ENCODE peak calls at places on chromosomes 16 and 17, in eight cellular contexts. E is RWPE1; D is AG04450; A is CD4-positive, alpha-beta T cell; R is progenitor cell of endocrine pancreas; N is sigmoid colon; P is CD8-positive, alpha-beta T cell; U is HFFc6. B is an unnamed sample.

GRCh38 chr16:7177875-7178274 is 154.8 kb upstream of the RBFOX1 start:
- DNase-seq in E (no peak), D (no peak), A (no peak), R (no peak), N (no peak), P (no peak), U (no peak), B (no peak)

GRCh38 chr17:77100009-77100408 is 40.8 kb upstream of the SEC14L1 start:
- DNase-seq in E (no peak), D (no peak), A (no peak), R (no peak), N (peak), P (no peak), U (no peak), B (peak)

GRCh38 chr16:28537076-28537475 is 1.7 kb downstream of the NUPR1 start:
- DNase-seq in E (peak), D (no peak), A (no peak), R (no peak), N (no peak), P (no peak), U (no peak), B (no peak)

GRCh38 chr16:66064811-66065530 is 301.5 kb upstream of the CDH5 start:
- DNase-seq in E (no peak), D (no peak), A (no peak), R (no peak), N (no peak), P (no peak), U (no peak), B (no peak)

GRCh38 chr16:86517652-86518258 is 7.4 kb downstream of the FOXF1 start:
- DNase-seq in E (peak), D (peak), A (no peak), R (peak), N (peak), P (no peak), U (peak), B (peak)

GRCh38 chr16:15032547-15033308 is 23.1 kb downstream of the NTAN1 start:
- DNase-seq in E (no peak), D (no peak), A (no peak), R (no peak), N (no peak), P (no peak), U (no peak), B (no peak)

GRCh38 chr16:31484491-31485171 is 1.7 kb downstream of the SLC5A2 start:
- DNase-seq in E (no peak), D (no peak), A (no peak), R (no peak), N (no peak), P (no peak), U (no peak), B (peak)

GRCh38 chr16:87278191-87279093 is 38.8 kb downstream of the C16orf95 start:
- DNase-seq in E (peak), D (peak), A (peak), R (peak), N (peak), P (no peak), U (peak), B (peak)

GRCh38 chr16:21949713-21950260 is 3.4 kb upstream of the UQCRC2 start:
- DNase-seq in E (no peak), D (no peak), A (no peak), R (no peak), N (no peak), P (no peak), U (no peak), B (no peak)

GRCh38 chr16:49542391-49542891 is 168.8 kb downstream of the C16orf78 start:
- DNase-seq in E (no peak), D (no peak), A (no peak), R (no peak), N (no peak), P (no peak), U (no peak), B (no peak)

GRCh38 chr17:32912218-32912897 is 15.6 kb upstream of the TMEM98 start:
- DNase-seq in E (no peak), D (peak), A (no peak), R (peak), N (peak), P (no peak), U (peak), B (no peak)

GRCh38 chr17:19644493-19645210 is 3.9 kb upstream of the ALDH3A2 start:
- DNase-seq in E (no peak), D (no peak), A (no peak), R (no peak), N (no peak), P (no peak), U (no peak), B (no peak)

GRCh38 chr16:11155284-11155806 is 100.7 kb downstream of the SOCS1 start:
- DNase-seq in E (no peak), D (peak), A (no peak), R (no peak), N (no peak), P (no peak), U (peak), B (no peak)

GRCh38 chr16:73010150-73010676 is 37.7 kb downstream of the ZFHX3 start:
- DNase-seq in E (no peak), D (no peak), A (no peak), R (no peak), N (peak), P (no peak), U (no peak), B (no peak)

GRCh38 chr17:60473788-60474187 is 51.5 kb downstream of the CHCT1 start:
- DNase-seq in E (no peak), D (no peak), A (no peak), R (no peak), N (no peak), P (no peak), U (no peak), B (no peak)

GRCh38 chr17:35865412-35866355 is 3.0 kb downstream of the HEATR9 start:
- DNase-seq in E (peak), D (no peak), A (no peak), R (no peak), N (no peak), P (no peak), U (peak), B (no peak)

GRCh38 chr17:9538626-9539025 is 37.0 kb downstream of the STX8 start:
- DNase-seq in E (no peak), D (no peak), A (no peak), R (no peak), N (no peak), P (no peak), U (no peak), B (no peak)

GRCh38 chr16:56844056-56844455 is 21.0 kb upstream of the SLC12A3 start:
- DNase-seq in E (no peak), D (no peak), A (no peak), R (no peak), N (no peak), P (no peak), U (no peak), B (no peak)

GRCh38 chr17:82957961-82958491 is 118.2 kb upstream of the ZNF750 start:
- DNase-seq in E (no peak), D (no peak), A (no peak), R (no peak), N (peak), P (no peak), U (no peak), B (no peak)

GRCh38 chr17:81309140-81309858 is 14.2 kb upstream of the SLC38A10 start:
- DNase-seq in E (peak), D (no peak), A (no peak), R (no peak), N (peak), P (peak), U (peak), B (peak)

GRCh38 chr17:63433746-63434591 is 12.1 kb downstream of the CYB561 start:
- DNase-seq in E (peak), D (peak), A (no peak), R (no peak), N (peak), P (no peak), U (peak), B (no peak)

GRCh38 chr16:28494141-28494851 is at the start of gene APOBR:
- DNase-seq in E (no peak), D (no peak), A (peak), R (no peak), N (no peak), P (peak), U (no peak), B (no peak)

DNA sequence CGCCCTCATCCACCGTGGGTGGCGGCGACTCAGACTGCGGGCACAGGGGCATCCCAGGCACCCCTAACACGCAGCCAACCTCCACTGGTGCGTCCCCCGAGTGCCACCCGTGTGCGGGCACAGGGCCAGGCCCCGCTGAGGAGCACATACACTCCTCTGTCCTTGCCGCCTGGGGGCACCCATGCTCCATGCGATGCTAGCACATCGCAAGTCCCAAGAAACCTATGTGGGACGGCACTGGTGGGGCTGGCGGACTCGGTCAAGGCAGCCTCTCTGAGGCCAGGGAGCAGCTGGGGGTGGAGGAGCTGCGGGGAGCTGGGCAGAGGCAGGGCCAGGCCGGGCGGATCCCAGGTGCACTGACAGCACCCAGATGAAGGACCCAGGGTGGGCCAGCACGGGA is 4.0 kb downstream of the ZNF598 start:
- DNase-seq in E (no peak), D (no peak), A (no peak), R (no peak), N (no peak), P (peak), U (no peak), B (no peak)
- TF ChIP-seq CTCF in E (no peak), D (no peak), A (no peak), R (no peak), N (no peak), P (no peak), U (no peak), B (no peak)

GRCh38 chr17:15029469-15029868 is 235.7 kb downstream of the PMP22 start:
- DNase-seq in E (no peak), D (no peak), A (no peak), R (no peak), N (no peak), P (no peak), U (no peak), B (no peak)
- TF ChIP-seq CTCF in E (no peak), D (no peak), A (no peak), R (peak), N (no peak), P (no peak), U (no peak), B (no peak)

DNA sequence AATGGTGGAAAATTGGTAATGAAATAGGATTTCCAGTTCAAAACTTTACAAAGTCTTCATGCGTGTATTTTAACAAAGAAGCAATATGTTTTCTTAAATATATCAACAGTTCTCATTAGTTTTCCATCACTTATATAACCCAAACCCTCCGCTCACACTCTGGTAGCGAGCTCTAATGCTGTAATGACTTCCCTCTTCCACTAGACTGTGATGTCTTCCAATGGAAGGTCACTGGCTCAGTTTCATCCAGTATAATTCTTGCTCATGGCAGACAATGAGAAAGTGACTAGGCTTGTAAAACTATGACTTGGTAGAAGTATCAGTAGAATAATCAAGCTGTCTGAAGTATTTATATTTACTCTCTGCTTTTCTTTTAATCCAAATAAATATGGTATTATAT is 32.8 kb downstream of the NETO2 start:
- DNase-seq in E (no peak), D (no peak), A (no peak), R (no peak), N (no peak), P (no peak), U (no peak), B (no peak)
- TF ChIP-seq CTCF in E (no peak), D (peak), A (no peak), R (peak), N (no peak), P (no peak), U (no peak), B (peak)

DNA sequence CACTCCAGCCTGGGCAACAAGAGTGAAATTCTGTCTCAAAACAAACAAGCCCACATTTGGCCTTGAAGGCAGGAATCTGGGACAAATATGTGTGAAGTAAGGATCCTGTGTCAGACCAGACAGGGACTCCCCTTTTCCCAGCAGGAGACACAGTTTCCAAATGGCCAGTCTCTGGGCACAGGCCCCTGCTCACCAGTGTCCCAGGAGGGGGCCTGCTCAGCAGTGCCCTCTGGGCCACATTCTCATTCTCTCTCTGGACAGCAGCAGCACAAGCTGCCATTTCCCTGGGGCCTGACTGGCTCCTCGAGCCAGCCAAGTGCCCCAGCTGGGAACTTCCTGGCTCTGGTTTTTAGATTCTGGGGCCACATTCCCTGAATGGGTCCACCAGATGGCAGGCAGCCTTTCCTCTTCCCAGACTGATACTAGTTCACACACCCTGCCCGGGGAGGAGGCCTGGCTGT is 11.7 kb upstream of the MNT start:
- DNase-seq in E (no peak), D (no peak), A (no peak), R (no peak), N (peak), P (no peak), U (no peak), B (no peak)
- TF ChIP-seq CTCF in E (no peak), D (no peak), A (no peak), R (no peak), N (no peak), P (no peak), U (peak), B (no peak)

DNA sequence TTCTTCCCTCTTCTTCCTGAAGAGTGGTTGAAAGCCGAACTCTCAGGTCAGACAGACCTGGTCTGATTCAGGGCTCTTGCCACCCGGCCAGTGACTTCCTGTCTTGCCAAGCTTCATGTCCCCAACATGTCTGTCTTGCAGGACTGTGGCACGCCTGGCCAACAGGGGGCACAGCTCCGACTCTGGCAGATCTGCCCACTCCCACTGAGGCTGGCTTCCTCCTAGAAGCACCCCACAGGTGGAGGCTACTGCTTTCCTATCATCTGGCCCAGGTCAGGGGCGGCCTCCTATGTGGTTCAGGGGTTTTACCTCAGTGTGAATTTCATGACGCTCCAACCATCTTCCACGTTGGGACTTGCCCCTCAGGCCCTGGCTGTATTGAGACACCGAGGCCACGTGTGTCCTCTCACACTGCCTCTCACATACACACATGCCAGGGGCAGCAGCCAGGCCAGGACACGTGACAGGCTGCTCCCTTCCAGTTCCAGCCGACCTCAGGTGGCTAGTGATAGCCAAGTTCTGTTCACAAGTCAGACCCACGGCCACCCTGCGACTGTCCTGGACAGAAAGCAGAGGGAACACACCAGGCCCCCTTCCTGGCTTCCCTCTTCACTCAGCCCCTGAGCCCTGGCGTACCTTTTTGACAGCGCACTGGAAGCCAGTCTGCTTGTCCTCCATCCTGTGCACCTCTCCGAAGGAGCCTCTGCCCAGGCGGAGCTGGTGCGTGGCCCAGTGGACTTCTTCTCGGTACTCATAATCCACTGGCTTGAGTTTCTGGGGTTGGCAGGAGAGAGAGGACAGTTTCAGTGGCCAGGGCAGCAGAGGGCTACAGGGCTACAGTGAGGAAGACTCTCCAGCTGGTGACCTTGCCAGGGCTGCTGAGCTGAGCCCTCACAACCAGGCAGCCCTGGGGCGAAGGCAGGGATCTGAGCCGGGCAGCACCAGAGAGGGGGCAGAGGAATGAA is 22.6 kb upstream of the SPATA32 start:
- DNase-seq in E (peak), D (no peak), A (peak), R (no peak), N (peak), P (peak), U (no peak), B (peak)
- TF ChIP-seq CTCF in E (no peak), D (peak), A (no peak), R (peak), N (no peak), P (no peak), U (peak), B (peak)

DNA sequence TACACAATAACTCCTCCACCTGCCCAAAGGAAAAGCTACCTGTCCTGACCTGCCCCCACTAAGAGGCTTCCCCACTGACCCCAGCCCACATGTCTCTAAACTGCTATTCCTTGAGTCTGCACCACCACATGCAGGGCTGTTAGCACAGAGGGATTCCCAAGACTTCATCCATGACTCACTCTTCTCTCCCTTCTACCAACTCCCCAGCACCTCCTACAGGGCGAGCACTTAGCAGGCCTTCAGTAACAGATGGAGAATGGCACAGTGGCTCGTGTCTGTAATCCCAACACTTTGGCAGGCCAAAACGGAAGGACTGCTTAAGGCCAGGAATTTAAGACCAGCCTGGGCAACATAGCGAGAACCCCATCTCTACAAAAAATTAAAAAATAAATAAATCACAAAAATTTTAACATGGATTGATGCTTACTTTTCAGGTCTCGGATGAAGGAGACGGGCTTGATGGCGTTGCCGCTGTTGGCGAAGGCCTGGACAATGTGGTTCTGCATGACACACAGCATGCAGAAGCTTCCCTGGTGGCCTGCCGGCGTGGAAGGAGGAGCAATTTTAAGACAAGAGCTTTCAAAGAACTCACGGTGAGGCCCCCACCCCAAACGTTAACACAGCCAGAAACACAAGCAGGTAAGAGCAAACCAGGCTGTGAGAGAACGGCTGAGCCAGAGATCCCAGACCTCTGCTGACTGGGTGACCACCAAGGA is 12.0 kb downstream of the USP36 start:
- DNase-seq in E (peak), D (peak), A (no peak), R (no peak), N (peak), P (no peak), U (peak), B (peak)
- TF ChIP-seq CTCF in E (no peak), D (peak), A (no peak), R (no peak), N (no peak), P (no peak), U (peak), B (no peak)

GRCh38 chr17:55304171-55304859 is 39.6 kb downstream of the HLF start:
- DNase-seq in E (no peak), D (no peak), A (no peak), R (no peak), N (no peak), P (no peak), U (peak), B (no peak)

GRCh38 chr17:55303008-55303493 is 38.3 kb downstream of the HLF start:
- DNase-seq in E (no peak), D (no peak), A (no peak), R (no peak), N (no peak), P (no peak), U (no peak), B (no peak)

GRCh38 chr17:55302407-55302787 is 37.6 kb downstream of the HLF start:
- DNase-seq in E (no peak), D (no peak), A (no peak), R (no peak), N (no peak), P (no peak), U (no peak), B (no peak)

GRCh38 chr17:55305321-55306087 is 40.7 kb downstream of the HLF start:
- DNase-seq in E (no peak), D (no peak), A (no peak), R (no peak), N (no peak), P (no peak), U (no peak), B (no peak)

DNA sequence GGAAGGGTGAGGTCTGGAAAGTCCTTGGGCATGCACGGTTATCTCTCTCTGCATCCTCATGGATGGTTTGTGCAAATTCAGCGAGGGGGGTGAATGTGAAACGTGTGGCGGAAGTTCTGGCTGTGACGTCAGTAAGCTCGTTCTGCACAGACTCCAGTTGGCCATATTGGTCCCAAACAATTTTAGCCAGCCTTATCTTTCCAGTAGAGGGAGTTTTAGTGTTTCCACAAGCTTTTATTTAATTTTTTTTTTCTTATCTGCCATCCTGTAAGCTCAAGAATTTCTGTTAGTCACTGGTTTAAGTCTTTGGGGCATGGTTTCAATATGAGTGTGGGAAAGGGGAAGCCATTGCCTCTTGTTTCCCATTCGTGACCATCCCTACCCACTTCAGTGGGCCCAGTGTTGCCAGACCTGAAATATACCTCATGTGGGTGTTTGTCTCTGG is 39.0 kb downstream of the HLF start:
- DNase-seq in E (no peak), D (no peak), A (no peak), R (no peak), N (no peak), P (no peak), U (peak), B (no peak)
- TF ChIP-seq CTCF in E (no peak), D (peak), A (no peak), R (no peak), N (no peak), P (no peak), U (peak), B (no peak)

GRCh38 chr16:2047330-2048115 is at the start of the genes NTHL1 and TSC2:
- DNase-seq in E (peak), D (peak), A (peak), R (peak), N (peak), P (peak), U (peak), B (peak)
- TF ChIP-seq CTCF in E (no peak), D (peak), A (peak), R (peak), N (peak), P (peak), U (peak), B (peak)